ENCODE peak calls at places on chromosomes 12 and 14, in eight cellular contexts. One of them, this sample, is unnamed.

GRCh38 chr12:6952860-6953416 is 1.8 kb downstream of the PTPN6 start:
- DNase-seq in EL: no peak
- DNase-seq in Ammon's horn: no peak
- DNase-seq in Right ventricle myocardium inferior: peak; percentile 31
- DNase-seq in fibroblast of mammary gland: no peak
- DNase-seq in vagina: no peak
- DNase-seq in islet precursor cell: no peak
- DNase-seq in SK-N-SH: peak; percentile 8
- DNase-seq in this sample: no peak

GRCh38 chr12:103812789-103813188 is 28.2 kb downstream of the NT5DC3 start:
- DNase-seq in EL: no peak
- DNase-seq in Ammon's horn: no peak
- DNase-seq in Right ventricle myocardium inferior: no peak
- DNase-seq in fibroblast of mammary gland: no peak
- DNase-seq in vagina: no peak
- DNase-seq in islet precursor cell: no peak
- DNase-seq in SK-N-SH: no peak
- DNase-seq in this sample: no peak

GRCh38 chr12:29486972-29487371 is 10.5 kb downstream of the OVCH1 start:
- DNase-seq in EL: no peak
- DNase-seq in Ammon's horn: no peak
- DNase-seq in Right ventricle myocardium inferior: no peak
- DNase-seq in fibroblast of mammary gland: no peak
- DNase-seq in vagina: no peak
- DNase-seq in islet precursor cell: no peak
- DNase-seq in SK-N-SH: no peak
- DNase-seq in this sample: no peak

GRCh38 chr12:22709292-22709691 is 84.3 kb downstream of the ETNK1 start:
- DNase-seq in EL: peak; percentile 23
- DNase-seq in Ammon's horn: peak; percentile 23
- DNase-seq in Right ventricle myocardium inferior: no peak
- DNase-seq in fibroblast of mammary gland: peak; percentile 49
- DNase-seq in vagina: no peak
- DNase-seq in islet precursor cell: no peak
- DNase-seq in SK-N-SH: peak; percentile 52
- DNase-seq in this sample: no peak

GRCh38 chr12:111420494-111420893 is 14.8 kb downstream of the SH2B3 start:
- DNase-seq in EL: no peak
- DNase-seq in Ammon's horn: no peak
- DNase-seq in Right ventricle myocardium inferior: no peak
- DNase-seq in fibroblast of mammary gland: no peak
- DNase-seq in vagina: no peak
- DNase-seq in islet precursor cell: no peak
- DNase-seq in SK-N-SH: no peak
- DNase-seq in this sample: no peak

GRCh38 chr12:113222730-113223531 is 1.7 kb downstream of the TPCN1 start:
- DNase-seq in EL: peak; percentile 85
- DNase-seq in Ammon's horn: peak; percentile 85
- DNase-seq in Right ventricle myocardium inferior: no peak
- DNase-seq in fibroblast of mammary gland: peak; percentile 94
- DNase-seq in vagina: peak; percentile 92
- DNase-seq in islet precursor cell: no peak
- DNase-seq in SK-N-SH: no peak
- DNase-seq in this sample: no peak

GRCh38 chr12:89353188-89353822 is 1.0 kb upstream of the DUSP6 start:
- DNase-seq in EL: peak; percentile 74
- DNase-seq in Ammon's horn: peak; percentile 58
- DNase-seq in Right ventricle myocardium inferior: peak; percentile 86
- DNase-seq in fibroblast of mammary gland: peak; percentile 40
- DNase-seq in vagina: no peak
- DNase-seq in islet precursor cell: peak; percentile 96
- DNase-seq in SK-N-SH: peak; percentile 94
- DNase-seq in this sample: peak; percentile 72

GRCh38 chr12:87661770-87662402 is 367.3 kb downstream of the C12orf50 start:
- DNase-seq in EL: peak; percentile 18
- DNase-seq in Ammon's horn: no peak
- DNase-seq in Right ventricle myocardium inferior: no peak
- DNase-seq in fibroblast of mammary gland: no peak
- DNase-seq in vagina: no peak
- DNase-seq in islet precursor cell: no peak
- DNase-seq in SK-N-SH: no peak
- DNase-seq in this sample: no peak

GRCh38 chr14:69475194-69475818 is 9.2 kb upstream of the PLEKHD1 start:
- DNase-seq in EL: peak; percentile 18
- DNase-seq in Ammon's horn: no peak
- DNase-seq in Right ventricle myocardium inferior: no peak
- DNase-seq in fibroblast of mammary gland: peak; percentile 24
- DNase-seq in vagina: no peak
- DNase-seq in islet precursor cell: no peak
- DNase-seq in SK-N-SH: peak; percentile 51
- DNase-seq in this sample: no peak